ENCODE peak calls at places on chromosomes 5 and 9, in four cellular contexts. D is NCI-H774; Y is activated naive CD8-positive, alpha-beta T cell treated with anti-CD3 and anti-CD28 coated beads for 36 hours; I is mucosa of gallbladder. A is an unnamed sample.

GRCh38 chr5:17666726-17667235 is 32.5 kb downstream of the TAF11L14 start:
- DNase-seq in D (no peak), Y (no peak), I (no peak), A (no peak)

GRCh38 chr5:548256-548655 is 24.0 kb upstream of the SLC9A3 start:
- DNase-seq in D (no peak), Y (no peak), I (no peak), A (no peak)

GRCh38 chr5:74648835-74649286 is 8.3 kb upstream of the ENC1 start:
- DNase-seq in D (peak), Y (peak), I (no peak), A (no peak)

GRCh38 chr5:14215901-14216300 is 72.8 kb downstream of the TRIO start:
- DNase-seq in D (no peak), Y (no peak), I (no peak), A (no peak)

GRCh38 chr9:27377147-27377807 is 80.3 kb upstream of the EQTN start:
- DNase-seq in D (no peak), Y (no peak), I (no peak), A (no peak)

GRCh38 chr5:173308226-173308625 is 20.0 kb downstream of the STC2 start:
- DNase-seq in D (no peak), Y (no peak), I (no peak), A (no peak)

GRCh38 chr9:13061390-13061789 is 218.1 kb downstream of the MPDZ start:
- DNase-seq in D (no peak), Y (no peak), I (no peak), A (no peak)

GRCh38 chr9:13857521-13857920 is 456.4 kb downstream of the NFIB start:
- DNase-seq in D (no peak), Y (no peak), I (no peak), A (no peak)

GRCh38 chr9:121682201-121682600 is 30.8 kb downstream of the DAB2IP start:
- DNase-seq in D (no peak), Y (no peak), I (no peak), A (no peak)

GRCh38 chr5:30894811-30895210 is 298.7 kb upstream of the CDH6 start:
- DNase-seq in D (no peak), Y (no peak), I (no peak), A (peak)

GRCh38 chr5:33890633-33891032 is 1.2 kb downstream of the ADAMTS12 start:
- DNase-seq in D (no peak), Y (no peak), I (no peak), A (no peak)

GRCh38 chr9:113131689-113132151 is 19.1 kb upstream of the SLC31A2 start:
- DNase-seq in D (no peak), Y (no peak), I (no peak), A (no peak)

GRCh38 chr5:151739939-151740335 is 18.5 kb downstream of the ATOX1 start:
- DNase-seq in D (no peak), Y (no peak), I (no peak), A (no peak)

GRCh38 chr9:75699625-75700251 is 190.7 kb upstream of the PCSK5 start:
- DNase-seq in D (no peak), Y (no peak), I (no peak), A (no peak)

A was measured in epithelial cell of proximal tubule.